ENCODE peak calls at places on chromosome 17, in six cellular contexts. K, A, H, T, U and O are unnamed samples.

GRCh38 chr17:7354262-7354781 is 634 bp upstream of the TMEM95 start:
- DNase-seq in K (no peak), A (peak), H (no peak), T (peak), U (no peak), O (peak)

GRCh38 chr17:20217677-20218076 is 208.5 kb downstream of the SPECC1 start:
- DNase-seq in K (no peak), A (no peak), H (no peak), T (no peak), U (no peak), O (no peak)

GRCh38 chr17:27038676-27039075 is 255.2 kb upstream of the WSB1 start:
- DNase-seq in K (no peak), A (no peak), H (no peak), T (no peak), U (no peak), O (peak)

GRCh38 chr17:47266782-47267181 is 13.2 kb downstream of the ITGB3 start:
- DNase-seq in K (no peak), A (peak), H (no peak), T (peak), U (no peak), O (no peak)

GRCh38 chr17:48241131-48241591 is 133.6 kb downstream of the SNX11 start:
- DNase-seq in K (no peak), A (peak), H (no peak), T (peak), U (no peak), O (peak)

GRCh38 chr17:49249292-49249794 is 18.8 kb upstream of the PHOSPHO1 start:
- DNase-seq in K (no peak), A (no peak), H (no peak), T (no peak), U (no peak), O (no peak)

GRCh38 chr17:56908061-56908542 is 5.7 kb downstream of the TRIM25 start:
- DNase-seq in K (no peak), A (no peak), H (no peak), T (no peak), U (no peak), O (no peak)

GRCh38 chr17:35117984-35118383 is 1.7 kb downstream of the RAD51D start:
- DNase-seq in K (no peak), A (peak), H (no peak), T (peak), U (no peak), O (no peak)

GRCh38 chr17:4543557-4544026 is 11.6 kb downstream of the MYBBP1A start:
- DNase-seq in K (no peak), A (no peak), H (no peak), T (no peak), U (no peak), O (no peak)

GRCh38 chr17:12231027-12231682 is 210.5 kb downstream of the MAP2K4 start:
- DNase-seq in K (no peak), A (peak), H (no peak), T (peak), U (peak), O (peak)

GRCh38 chr17:63780928-63781327 is 7.0 kb downstream of the DDX42 start:
- DNase-seq in K (no peak), A (no peak), H (no peak), T (no peak), U (no peak), O (no peak)
- H3K27ac ChIP-seq in K (no peak), A (no peak), H (no peak), T (no peak), U (no peak), O (no peak)

DNA sequence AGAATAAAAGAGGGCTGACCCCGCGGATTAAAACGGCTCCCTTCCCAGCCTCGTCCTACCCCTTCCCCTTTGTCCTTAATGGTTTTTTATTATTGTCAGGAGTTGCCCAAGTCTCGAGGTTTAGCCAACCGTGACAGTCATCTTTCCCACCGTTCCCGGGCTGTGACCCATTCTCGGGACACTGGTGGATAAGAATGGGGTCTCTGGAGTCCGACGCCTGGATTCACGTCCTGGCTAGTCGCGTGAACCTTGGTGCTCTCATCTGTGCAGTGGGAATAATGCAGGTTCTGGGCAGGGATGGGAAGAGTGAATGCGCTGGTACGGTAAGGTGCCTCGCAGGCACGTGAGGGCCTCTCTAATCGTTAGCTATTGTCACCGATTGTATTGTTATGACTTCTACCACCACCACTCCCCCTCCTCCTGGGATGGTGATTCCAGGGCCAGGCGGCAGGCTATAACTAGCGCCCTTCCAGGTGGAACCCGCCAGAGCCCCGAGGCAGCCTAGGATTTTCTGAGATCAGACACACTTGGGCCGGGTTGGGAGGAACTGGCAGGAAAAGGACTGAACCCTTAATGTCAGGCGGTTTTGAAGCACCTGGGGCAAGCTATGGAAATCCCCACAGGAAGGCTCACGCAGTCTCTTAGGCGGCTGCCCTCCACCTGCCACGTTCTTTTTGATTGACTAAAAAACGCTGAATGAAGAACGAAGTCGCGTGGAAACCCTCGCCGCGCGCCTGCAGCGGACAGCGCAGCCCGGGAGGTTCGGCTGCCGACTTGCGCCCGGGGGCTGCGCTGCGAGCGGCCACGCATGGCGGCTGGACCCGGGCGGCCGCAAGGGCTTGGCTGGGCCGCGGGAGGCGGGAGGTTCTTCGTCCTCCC is 2.7 kb downstream of the HS3ST3B1 start:
- DNase-seq in K (no peak), A (no peak), H (peak), T (peak), U (no peak), O (peak)
- H3K23ac ChIP-seq in K (peak), A (peak), H (no peak), T (peak), U (no peak), O (no peak)

DNA sequence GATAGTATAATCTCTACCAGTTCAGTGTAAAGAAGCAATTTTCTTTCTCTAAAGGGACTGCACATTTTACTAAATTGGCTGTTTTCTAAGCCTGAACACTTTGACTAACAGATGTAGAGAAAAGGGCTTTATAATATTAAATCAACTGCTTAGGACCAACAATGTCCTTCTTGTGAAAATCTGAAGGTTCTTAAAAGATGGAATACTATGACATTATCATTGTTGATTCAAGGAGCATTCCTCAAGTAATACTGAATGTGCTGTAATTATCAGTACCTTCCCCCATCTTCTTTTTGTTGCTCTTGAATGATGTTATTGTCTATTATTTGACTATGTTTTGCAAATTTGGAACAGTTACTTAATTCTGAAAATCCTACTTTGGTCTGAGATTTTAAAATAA is 52.9 kb downstream of the TAOK1 start:
- DNase-seq in K (no peak), A (no peak), H (no peak), T (no peak), U (no peak), O (no peak)
- H2BK15ac ChIP-seq in K (no peak), A (no peak), H (no peak), T (no peak), U (no peak), O (no peak)

GRCh38 chr17:1485311-1485747 is 7.2 kb downstream of the MYO1C start:
- DNase-seq in K (peak), A (no peak), H (peak), T (peak), U (no peak), O (peak)

GRCh38 chr17:1484586-1485310 is 7.7 kb downstream of the MYO1C start:
- DNase-seq in K (peak), A (no peak), H (peak), T (peak), U (no peak), O (peak)

GRCh38 chr17:1485748-1486376 is 6.6 kb downstream of the MYO1C start:
- DNase-seq in K (no peak), A (peak), H (peak), T (peak), U (no peak), O (peak)

GRCh38 chr17:1482686-1483445 is 9.6 kb downstream of the MYO1C start:
- DNase-seq in K (no peak), A (no peak), H (no peak), T (no peak), U (no peak), O (peak)

GRCh38 chr17:1484060-1484535 is 8.4 kb downstream of the MYO1C start:
- DNase-seq in K (no peak), A (no peak), H (peak), T (no peak), U (no peak), O (no peak)
- H3K27ac ChIP-seq in K (peak), A (no peak), H (no peak), T (no peak), U (no peak), O (no peak)

DNA sequence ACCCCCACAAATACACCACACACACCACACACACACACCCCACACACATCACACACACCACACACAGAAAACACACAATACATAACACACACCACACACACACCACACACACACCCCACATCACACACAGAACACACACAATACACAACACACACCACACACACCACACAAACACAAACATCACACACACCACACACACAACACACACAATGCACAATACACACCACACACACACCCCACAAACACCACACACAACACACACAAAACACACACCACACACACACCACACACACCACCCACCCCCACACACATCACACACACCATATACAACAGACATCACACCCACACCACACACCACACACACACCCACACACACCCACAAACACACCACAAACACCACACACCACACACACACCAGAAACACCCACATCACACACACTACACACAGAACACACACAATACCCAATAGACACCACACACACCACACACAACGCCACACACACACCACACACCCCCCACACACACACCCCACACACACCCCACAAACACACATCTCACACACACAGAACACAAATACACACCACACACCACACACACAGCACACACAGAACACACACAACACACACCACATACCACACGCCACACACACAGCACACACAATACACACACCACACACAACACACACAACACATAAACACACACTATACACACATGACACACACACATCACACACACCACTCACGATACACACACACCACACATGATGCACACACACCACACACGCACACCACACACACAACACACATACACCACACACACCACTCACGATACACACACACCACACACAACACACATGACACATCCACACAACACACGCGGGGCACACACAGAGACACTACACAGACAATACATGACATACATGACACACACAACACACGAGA is 11.0 kb upstream of the GCGR start:
- DNase-seq in K (no peak), A (no peak), H (no peak), T (no peak), U (no peak), O (no peak)
- H3K23ac ChIP-seq in K (peak), A (peak), H (no peak), T (no peak), U (peak), O (no peak)